ENCODE peak calls at places on chromosomes 5 and 9, in seven cellular contexts. Z is body of pancreas; Y is transverse colon; F is hepatocyte; N is CD4-positive, alpha-beta T cell; O is cardiac fibroblast; G is upper lobe of right lung. B is an unnamed sample.

GRCh38 chr5:23507278-23507685 is at the start of gene PRDM9:
- DNase-seq in N (no peak), G (peak), Z (peak), Y (peak), O (peak), F (no peak), B (no peak)

GRCh38 chr9:93298498-93299417 is 114.8 kb downstream of the WNK2 start:
- DNase-seq in F (no peak), Z (no peak), Y (no peak), N (no peak), O (no peak), G (peak), B (no peak)

GRCh38 chr5:92467695-92468094 is 1084.6 kb upstream of the ARRDC3 start:
- DNase-seq in G (no peak), Z (no peak), F (no peak), Y (no peak), O (no peak), N (no peak), B (no peak)

GRCh38 chr5:91301459-91301858 is 81.7 kb downstream of the ARRDC3 start:
- DNase-seq in O (peak), Y (no peak), N (no peak), G (no peak), Z (no peak), F (peak), B (no peak)

GRCh38 chr9:113343732-113344231 is 3.7 kb upstream of the WDR31 start:
- DNase-seq in Z (peak), O (peak), Y (peak), F (peak), N (no peak), G (peak), B (peak)

GRCh38 chr5:111584651-111585050 is 72.3 kb upstream of the STARD4 start:
- DNase-seq in Y (no peak), G (no peak), F (peak), O (peak), N (no peak), Z (no peak), B (no peak)

GRCh38 chr9:96853711-96854072 is 622 bp downstream of the ZNF782 start:
- DNase-seq in Y (no peak), Z (no peak), N (no peak), O (peak), F (peak), G (no peak), B (no peak)

GRCh38 chr5:112848116-112848811 is 12.8 kb upstream of the SRP19 start:
- DNase-seq in Z (peak), O (peak), N (no peak), F (peak), Y (no peak), G (no peak), B (peak)

GRCh38 chr5:43702815-43703214 is 99.8 kb downstream of the NNT start:
- DNase-seq in G (no peak), N (no peak), O (peak), Y (no peak), Z (no peak), F (no peak), B (no peak)

GRCh38 chr9:89243296-89244061 is 64.9 kb upstream of the SHC3 start:
- DNase-seq in N (no peak), O (no peak), G (no peak), F (peak), Z (no peak), Y (no peak), B (no peak)

GRCh38 chr5:34497031-34497808 is 158.9 kb upstream of the RAI14 start:
- DNase-seq in F (no peak), Z (peak), Y (peak), G (no peak), O (peak), N (no peak), B (no peak)

DNA sequence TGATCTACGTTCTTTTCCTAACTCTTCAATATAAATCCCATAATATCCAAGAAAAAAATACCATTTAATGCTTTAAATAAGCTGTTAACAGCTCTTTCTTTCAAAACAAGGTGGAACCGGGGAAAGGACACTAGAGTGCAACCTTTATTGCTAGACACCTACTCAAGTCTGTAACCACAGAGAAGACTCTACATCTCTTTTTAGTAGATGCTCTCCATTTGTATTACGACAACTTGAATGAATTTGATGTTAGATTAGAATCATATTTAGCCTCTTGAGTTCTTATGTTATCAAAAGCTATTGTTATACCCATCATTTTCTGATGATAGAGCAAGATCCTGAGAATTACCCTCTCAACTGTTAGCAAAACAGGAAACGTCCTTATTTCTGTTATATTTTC is 246.3 kb downstream of the MLLT3 start:
- DNase-seq in G (no peak), Y (no peak), N (no peak), F (no peak), O (no peak), Z (no peak), B (no peak)
- TF ChIP-seq CTCF in G (no peak), Y (no peak), N (no peak), F (no peak), O (no peak), Z (no peak), B (no peak)

DNA sequence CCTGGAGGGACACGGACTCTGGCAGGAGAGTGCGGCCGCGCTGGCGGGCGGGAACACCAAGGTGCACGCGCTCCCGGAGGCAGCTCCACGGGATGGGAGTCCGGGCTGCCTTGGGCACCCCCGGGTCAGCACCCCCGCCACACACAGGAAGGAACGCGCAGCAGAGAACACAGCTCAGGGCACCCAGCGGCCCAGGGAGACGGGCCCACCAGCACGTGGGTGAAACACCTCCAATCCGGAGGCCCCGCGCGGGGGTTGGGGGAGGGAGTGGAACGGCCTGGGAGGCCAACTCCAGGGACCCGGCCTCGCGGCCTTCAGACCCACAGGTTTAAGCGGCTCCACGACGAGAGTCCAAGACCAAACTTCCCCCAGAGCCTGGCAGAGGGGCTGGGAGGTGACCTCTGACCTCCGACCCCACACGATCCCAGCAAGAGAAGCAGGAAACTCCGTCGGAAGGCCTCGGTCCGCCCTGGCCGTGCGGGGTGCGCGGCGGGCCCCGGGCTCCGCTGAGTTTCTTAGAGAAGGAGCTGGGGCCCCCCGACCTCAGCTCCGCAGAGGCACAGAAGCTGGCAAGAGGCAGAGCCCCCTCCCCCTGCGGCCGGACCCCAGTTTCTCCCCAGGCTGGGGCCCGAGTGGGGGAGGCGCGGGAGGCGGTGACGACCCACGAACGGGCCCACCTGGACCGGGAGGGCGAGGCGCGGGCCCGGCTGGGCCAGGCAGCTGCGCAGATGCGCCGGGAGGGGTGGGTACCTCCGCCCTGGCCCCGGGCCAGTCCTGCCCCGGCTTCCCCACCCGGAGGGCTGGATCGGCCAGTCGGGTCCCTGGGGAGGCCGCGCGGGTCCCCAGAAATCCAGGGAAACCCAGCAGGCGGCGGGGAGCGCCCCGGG is 851 bp downstream of the NACC2 start:
- DNase-seq in F (peak), G (peak), Y (peak), O (peak), N (peak), Z (peak), B (peak)
- TF ChIP-seq CTCF in F (no peak), G (no peak), Y (no peak), O (no peak), N (no peak), Z (no peak), B (no peak)

GRCh38 chr9:84671651-84672467 is 2.3 kb downstream of the NTRK2 start:
- DNase-seq in N (no peak), Z (no peak), G (no peak), O (no peak), Y (no peak), F (no peak), B (no peak)

GRCh38 chr9:84669008-84669292 is 579 bp upstream of the NTRK2 start:
- DNase-seq in N (no peak), Y (no peak), Z (no peak), F (no peak), O (no peak), G (no peak), B (no peak)

GRCh38 chr9:84670801-84671153 is 1.2 kb downstream of the NTRK2 start:
- DNase-seq in Y (no peak), N (no peak), O (no peak), G (no peak), Z (no peak), F (no peak), B (no peak)

GRCh38 chr9:84669293-84670105 is at the start of gene NTRK2:
- DNase-seq in F (peak), Z (peak), N (no peak), Y (no peak), O (peak), G (no peak), B (peak)

GRCh38 chr9:84670106-84670800 is 724 bp downstream of the NTRK2 start:
- DNase-seq in O (no peak), Y (no peak), Z (peak), G (no peak), F (peak), N (no peak), B (peak)
- TF ChIP-seq CTCF in O (no peak), Y (no peak), Z (no peak), G (no peak), F (no peak), N (no peak), B (no peak)

GRCh38 chr5:15499528-15500325 is at the start of gene FBXL7:
- DNase-seq in Y (peak), N (no peak), F (peak), O (peak), G (peak), Z (peak), B (no peak)
- TF ChIP-seq CTCF in Y (no peak), N (no peak), F (peak), O (no peak), G (peak), Z (no peak), B (no peak)

B was measured in Calu3.